ENCODE peak calls at places on chromosomes 2 and 18, in eight cellular contexts. One of them, this sample, is unnamed.

GRCh38 chr2:236795176-236795860 is 225.7 kb downstream of the ACKR3 start:
- DNase-seq in brain microvascular endothelial cell: no peak
- DNase-seq in tibial nerve: no peak
- DNase-seq in fibroblast of lung: peak
- DNase-seq in dorsolateral prefrontal cortex: no peak
- DNase-seq in aorta: no peak
- DNase-seq in astrocyte: no peak
- DNase-seq in HCT116: no peak
- DNase-seq in this sample: no peak

GRCh38 chr18:22711381-22711717 is 221.8 kb upstream of the RBBP8 start:
- DNase-seq in brain microvascular endothelial cell: no peak
- DNase-seq in tibial nerve: no peak
- DNase-seq in fibroblast of lung: no peak
- DNase-seq in dorsolateral prefrontal cortex: no peak
- DNase-seq in aorta: no peak
- DNase-seq in astrocyte: peak
- DNase-seq in HCT116: no peak
- DNase-seq in this sample: peak

GRCh38 chr2:170715932-170716777 is 1.0 kb downstream of the SP5 start:
- DNase-seq in brain microvascular endothelial cell: no peak
- DNase-seq in tibial nerve: no peak
- DNase-seq in fibroblast of lung: no peak
- DNase-seq in dorsolateral prefrontal cortex: no peak
- DNase-seq in aorta: no peak
- DNase-seq in astrocyte: no peak
- DNase-seq in HCT116: no peak
- DNase-seq in this sample: peak

GRCh38 chr2:219286436-219287115 is 7.4 kb downstream of the DNAJB2 start:
- DNase-seq in brain microvascular endothelial cell: no peak
- DNase-seq in tibial nerve: no peak
- DNase-seq in fibroblast of lung: peak
- DNase-seq in dorsolateral prefrontal cortex: no peak
- DNase-seq in aorta: no peak
- DNase-seq in astrocyte: no peak
- DNase-seq in HCT116: no peak
- DNase-seq in this sample: peak

GRCh38 chr2:47654790-47655562 is 128.0 kb upstream of the MSH6 start:
- DNase-seq in brain microvascular endothelial cell: no peak
- DNase-seq in tibial nerve: no peak
- DNase-seq in fibroblast of lung: no peak
- DNase-seq in dorsolateral prefrontal cortex: no peak
- DNase-seq in aorta: no peak
- DNase-seq in astrocyte: no peak
- DNase-seq in HCT116: no peak
- DNase-seq in this sample: peak

GRCh38 chr18:39960545-39960944 is 1994.5 kb upstream of the PIK3C3 start:
- DNase-seq in brain microvascular endothelial cell: peak
- DNase-seq in tibial nerve: no peak
- DNase-seq in fibroblast of lung: no peak
- DNase-seq in dorsolateral prefrontal cortex: no peak
- DNase-seq in aorta: no peak
- DNase-seq in astrocyte: peak
- DNase-seq in HCT116: no peak
- DNase-seq in this sample: peak

GRCh38 chr2:240986787-240987411 is 11.5 kb upstream of the SNED1 start:
- DNase-seq in brain microvascular endothelial cell: no peak
- DNase-seq in tibial nerve: peak
- DNase-seq in fibroblast of lung: peak
- DNase-seq in dorsolateral prefrontal cortex: peak
- DNase-seq in aorta: peak
- DNase-seq in astrocyte: peak
- DNase-seq in HCT116: no peak
- DNase-seq in this sample: no peak

GRCh38 chr2:193538061-193538460 is 1343.3 kb upstream of the TMEFF2 start:
- DNase-seq in brain microvascular endothelial cell: no peak
- DNase-seq in tibial nerve: no peak
- DNase-seq in fibroblast of lung: no peak
- DNase-seq in dorsolateral prefrontal cortex: no peak
- DNase-seq in aorta: no peak
- DNase-seq in astrocyte: no peak
- DNase-seq in HCT116: no peak
- DNase-seq in this sample: no peak

GRCh38 chr2:200625958-200626363 is 40.1 kb downstream of the AOX1 start:
- DNase-seq in brain microvascular endothelial cell: no peak
- DNase-seq in tibial nerve: no peak
- DNase-seq in fibroblast of lung: peak
- DNase-seq in dorsolateral prefrontal cortex: no peak
- DNase-seq in aorta: no peak
- DNase-seq in astrocyte: no peak
- DNase-seq in HCT116: no peak
- DNase-seq in this sample: no peak

GRCh38 chr2:156023266-156023879 is 309.1 kb downstream of the NR4A2 start:
- DNase-seq in brain microvascular endothelial cell: no peak
- DNase-seq in tibial nerve: no peak
- DNase-seq in fibroblast of lung: no peak
- DNase-seq in dorsolateral prefrontal cortex: no peak
- DNase-seq in aorta: no peak
- DNase-seq in astrocyte: no peak
- DNase-seq in HCT116: no peak
- DNase-seq in this sample: no peak

GRCh38 chr2:179447839-179448447 is 183.3 kb upstream of the SESTD1 start:
- DNase-seq in brain microvascular endothelial cell: no peak
- DNase-seq in tibial nerve: no peak
- DNase-seq in fibroblast of lung: peak
- DNase-seq in dorsolateral prefrontal cortex: no peak
- DNase-seq in aorta: no peak
- DNase-seq in astrocyte: no peak
- DNase-seq in HCT116: no peak
- DNase-seq in this sample: no peak

DNA sequence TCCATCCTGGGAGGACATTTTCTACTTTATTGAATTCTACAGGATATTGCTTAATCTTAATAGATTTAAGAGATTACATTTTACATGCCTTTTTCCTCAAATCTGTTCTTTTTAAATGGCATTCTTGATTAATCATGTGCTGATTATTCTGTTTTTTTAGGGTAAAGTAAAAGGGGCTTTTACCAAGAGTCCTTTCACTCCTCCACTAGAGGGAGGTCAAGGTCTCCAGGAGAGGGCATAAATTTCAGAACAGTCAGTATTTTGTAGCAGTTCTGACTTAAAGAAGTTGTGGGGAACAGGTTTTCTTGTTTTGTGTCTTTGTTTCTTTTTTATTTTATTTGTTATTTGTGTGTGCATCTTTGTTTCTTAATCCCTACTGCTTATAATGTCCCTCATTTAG is 25.4 kb downstream of the WDR75 start:
- DNase-seq in brain microvascular endothelial cell: no peak
- DNase-seq in tibial nerve: no peak
- DNase-seq in fibroblast of lung: peak
- DNase-seq in dorsolateral prefrontal cortex: no peak
- DNase-seq in aorta: no peak
- DNase-seq in astrocyte: no peak
- DNase-seq in HCT116: no peak
- DNase-seq in this sample: no peak
- H3K27ac ChIP-seq in brain microvascular endothelial cell: no peak
- H3K27ac ChIP-seq in tibial nerve: no peak
- H3K27ac ChIP-seq in fibroblast of lung: no peak
- H3K27ac ChIP-seq in dorsolateral prefrontal cortex: no peak
- H3K27ac ChIP-seq in aorta: no peak
- H3K27ac ChIP-seq in astrocyte: no peak
- H3K27ac ChIP-seq in HCT116: no peak
- H3K27ac ChIP-seq in this sample: no peak

GRCh38 chr2:20539133-20539719 is 92.4 kb downstream of the RHOB start:
- DNase-seq in brain microvascular endothelial cell: no peak
- DNase-seq in tibial nerve: no peak
- DNase-seq in fibroblast of lung: peak
- DNase-seq in dorsolateral prefrontal cortex: no peak
- DNase-seq in aorta: no peak
- DNase-seq in astrocyte: no peak
- DNase-seq in HCT116: no peak
- DNase-seq in this sample: no peak

GRCh38 chr2:20538308-20539132 is 91.6 kb downstream of the RHOB start:
- DNase-seq in brain microvascular endothelial cell: no peak
- DNase-seq in tibial nerve: no peak
- DNase-seq in fibroblast of lung: no peak
- DNase-seq in dorsolateral prefrontal cortex: no peak
- DNase-seq in aorta: no peak
- DNase-seq in astrocyte: no peak
- DNase-seq in HCT116: no peak
- DNase-seq in this sample: no peak

GRCh38 chr2:20537423-20538307 is 90.8 kb downstream of the RHOB start:
- DNase-seq in brain microvascular endothelial cell: no peak
- DNase-seq in tibial nerve: no peak
- DNase-seq in fibroblast of lung: no peak
- DNase-seq in dorsolateral prefrontal cortex: no peak
- DNase-seq in aorta: no peak
- DNase-seq in astrocyte: no peak
- DNase-seq in HCT116: no peak
- DNase-seq in this sample: no peak

GRCh38 chr2:20534913-20535801 is 88.3 kb downstream of the RHOB start:
- DNase-seq in brain microvascular endothelial cell: no peak
- DNase-seq in tibial nerve: no peak
- DNase-seq in fibroblast of lung: no peak
- DNase-seq in dorsolateral prefrontal cortex: no peak
- DNase-seq in aorta: no peak
- DNase-seq in astrocyte: no peak
- DNase-seq in HCT116: no peak
- DNase-seq in this sample: no peak

GRCh38 chr2:20536619-20537422 is 89.9 kb downstream of the RHOB start:
- DNase-seq in brain microvascular endothelial cell: no peak
- DNase-seq in tibial nerve: no peak
- DNase-seq in fibroblast of lung: no peak
- DNase-seq in dorsolateral prefrontal cortex: no peak
- DNase-seq in aorta: no peak
- DNase-seq in astrocyte: no peak
- DNase-seq in HCT116: no peak
- DNase-seq in this sample: no peak
- H3K27ac ChIP-seq in brain microvascular endothelial cell: no peak
- H3K27ac ChIP-seq in tibial nerve: no peak
- H3K27ac ChIP-seq in fibroblast of lung: no peak
- H3K27ac ChIP-seq in dorsolateral prefrontal cortex: peak
- H3K27ac ChIP-seq in aorta: no peak
- H3K27ac ChIP-seq in astrocyte: no peak
- H3K27ac ChIP-seq in HCT116: no peak
- H3K27ac ChIP-seq in this sample: peak

DNA sequence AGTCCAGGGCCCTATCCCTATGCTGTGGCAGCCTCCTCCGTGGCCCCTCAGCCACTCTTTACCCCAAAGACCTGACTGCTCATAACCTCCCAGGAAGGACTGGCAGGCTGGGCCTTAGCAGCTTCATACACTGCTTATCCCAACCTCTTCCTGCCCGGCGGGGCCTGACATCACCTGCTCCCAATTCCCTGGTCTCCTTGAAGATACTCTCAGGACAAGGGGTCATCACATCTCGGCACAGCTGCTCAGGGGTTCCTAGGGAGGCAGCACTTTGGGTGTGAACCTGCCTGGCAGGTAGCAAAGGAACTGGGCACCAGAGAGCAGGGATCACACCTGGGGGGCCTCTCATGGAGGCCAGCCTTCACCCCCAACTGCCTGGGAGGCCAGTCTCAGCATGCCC is 68.5 kb downstream of the PLB1 start:
- DNase-seq in brain microvascular endothelial cell: no peak
- DNase-seq in tibial nerve: no peak
- DNase-seq in fibroblast of lung: no peak
- DNase-seq in dorsolateral prefrontal cortex: no peak
- DNase-seq in aorta: no peak
- DNase-seq in astrocyte: no peak
- DNase-seq in HCT116: no peak
- DNase-seq in this sample: no peak
- H3K27ac ChIP-seq in brain microvascular endothelial cell: no peak
- H3K27ac ChIP-seq in tibial nerve: no peak
- H3K27ac ChIP-seq in fibroblast of lung: no peak
- H3K27ac ChIP-seq in dorsolateral prefrontal cortex: no peak
- H3K27ac ChIP-seq in aorta: no peak
- H3K27ac ChIP-seq in astrocyte: no peak
- H3K27ac ChIP-seq in HCT116: no peak
- H3K27ac ChIP-seq in this sample: peak

GRCh38 chr18:48405971-48406370 is 3.2 kb downstream of the ZBTB7C start:
- DNase-seq in brain microvascular endothelial cell: no peak
- DNase-seq in tibial nerve: no peak
- DNase-seq in fibroblast of lung: no peak
- DNase-seq in dorsolateral prefrontal cortex: no peak
- DNase-seq in aorta: no peak
- DNase-seq in astrocyte: no peak
- DNase-seq in HCT116: no peak
- DNase-seq in this sample: no peak
- H3K27ac ChIP-seq in brain microvascular endothelial cell: no peak
- H3K27ac ChIP-seq in tibial nerve: no peak
- H3K27ac ChIP-seq in fibroblast of lung: no peak
- H3K27ac ChIP-seq in dorsolateral prefrontal cortex: no peak
- H3K27ac ChIP-seq in aorta: no peak
- H3K27ac ChIP-seq in astrocyte: no peak
- H3K27ac ChIP-seq in HCT116: no peak
- H3K27ac ChIP-seq in this sample: no peak

DNA sequence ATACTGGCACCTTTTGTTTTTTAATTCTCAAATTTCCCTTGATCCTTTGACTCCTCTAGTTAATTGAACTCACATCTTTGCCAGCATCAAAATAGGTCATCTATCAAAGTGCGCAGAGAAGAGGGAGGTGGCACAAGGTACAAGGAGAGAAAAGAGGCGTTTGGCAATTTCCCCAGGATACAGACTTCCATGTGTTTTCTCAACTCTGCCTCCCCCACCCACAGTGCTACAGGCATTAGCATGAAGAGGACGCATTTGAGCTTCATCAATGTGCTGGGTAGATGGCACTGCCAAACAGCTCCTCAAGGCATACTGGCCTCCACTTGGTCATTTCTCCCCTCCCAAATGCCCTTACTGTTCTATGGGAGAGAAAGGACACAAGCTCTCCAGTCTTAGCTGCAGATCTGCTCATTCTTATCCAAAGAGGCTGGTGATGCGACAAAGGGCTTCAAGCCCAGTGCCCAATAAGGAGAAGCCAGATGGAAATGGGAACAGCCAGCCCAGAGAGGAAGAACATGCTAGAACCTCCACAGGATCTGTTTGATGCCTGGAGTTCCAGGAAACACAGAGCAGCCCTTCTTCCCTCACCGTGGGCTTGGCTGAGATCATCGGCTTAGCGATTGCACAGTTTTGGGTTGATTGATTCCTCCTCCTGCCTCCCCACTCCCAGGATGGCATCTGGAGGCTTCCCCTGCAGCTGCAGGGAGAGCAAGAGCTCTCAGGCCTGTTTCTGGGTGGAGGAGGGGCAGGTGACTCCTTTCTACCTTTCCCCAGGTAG is 144.7 kb upstream of the SMAD2 start:
- DNase-seq in brain microvascular endothelial cell: no peak
- DNase-seq in tibial nerve: no peak
- DNase-seq in fibroblast of lung: no peak
- DNase-seq in dorsolateral prefrontal cortex: no peak
- DNase-seq in aorta: no peak
- DNase-seq in astrocyte: no peak
- DNase-seq in HCT116: no peak
- DNase-seq in this sample: no peak
- H3K27ac ChIP-seq in brain microvascular endothelial cell: no peak
- H3K27ac ChIP-seq in tibial nerve: no peak
- H3K27ac ChIP-seq in fibroblast of lung: no peak
- H3K27ac ChIP-seq in dorsolateral prefrontal cortex: peak
- H3K27ac ChIP-seq in aorta: no peak
- H3K27ac ChIP-seq in astrocyte: no peak
- H3K27ac ChIP-seq in HCT116: no peak
- H3K27ac ChIP-seq in this sample: peak